ENCODE peak calls at places on chromosomes 5 and 9, in nine cellular contexts. One of them, this sample, is unnamed.

GRCh38 chr9:134130503-134131375 is 5.1 kb upstream of the WDR5 start:
- DNase-seq in SHP77 treated with DMSO at 0.1 percent for 48 hours: peak
- DNase-seq in cerebellum: no peak
- DNase-seq in substantia nigra: no peak
- DNase-seq in cardiac fibroblast: peak
- DNase-seq in frontal cortex: no peak
- DNase-seq in aorta: peak
- DNase-seq in Kasumi-1: no peak
- DNase-seq in stimulated activated CD8-positive, alpha-beta memory T cell treated with anti-CD3 and anti-CD28 coated beads, Interleukin-15, amount 100 ng/mL, for 4 hours: no peak
- DNase-seq in this sample: no peak

GRCh38 chr9:37026936-37027581 is 7.0 kb downstream of the PAX5 start:
- DNase-seq in frontal cortex: no peak
- DNase-seq in cardiac fibroblast: no peak
- DNase-seq in substantia nigra: no peak
- DNase-seq in SHP77 treated with DMSO at 0.1 percent for 48 hours: no peak
- DNase-seq in cerebellum: no peak
- DNase-seq in stimulated activated CD8-positive, alpha-beta memory T cell treated with anti-CD3 and anti-CD28 coated beads, Interleukin-15, amount 100 ng/mL, for 4 hours: no peak
- DNase-seq in aorta: no peak
- DNase-seq in Kasumi-1: peak
- DNase-seq in this sample: no peak

GRCh38 chr9:35716236-35716635 is 15.8 kb downstream of the TLN1 start:
- DNase-seq in substantia nigra: no peak
- DNase-seq in aorta: peak
- DNase-seq in stimulated activated CD8-positive, alpha-beta memory T cell treated with anti-CD3 and anti-CD28 coated beads, Interleukin-15, amount 100 ng/mL, for 4 hours: no peak
- DNase-seq in cerebellum: peak
- DNase-seq in cardiac fibroblast: peak
- DNase-seq in SHP77 treated with DMSO at 0.1 percent for 48 hours: no peak
- DNase-seq in frontal cortex: no peak
- DNase-seq in Kasumi-1: no peak
- DNase-seq in this sample: no peak

GRCh38 chr9:36949470-36949869 is 84.6 kb downstream of the PAX5 start:
- DNase-seq in cardiac fibroblast: no peak
- DNase-seq in frontal cortex: no peak
- DNase-seq in cerebellum: no peak
- DNase-seq in SHP77 treated with DMSO at 0.1 percent for 48 hours: no peak
- DNase-seq in Kasumi-1: no peak
- DNase-seq in substantia nigra: no peak
- DNase-seq in aorta: no peak
- DNase-seq in stimulated activated CD8-positive, alpha-beta memory T cell treated with anti-CD3 and anti-CD28 coated beads, Interleukin-15, amount 100 ng/mL, for 4 hours: no peak
- DNase-seq in this sample: no peak

GRCh38 chr5:9540791-9541190 is 5.1 kb downstream of the SEMA5A start:
- DNase-seq in stimulated activated CD8-positive, alpha-beta memory T cell treated with anti-CD3 and anti-CD28 coated beads, Interleukin-15, amount 100 ng/mL, for 4 hours: no peak
- DNase-seq in aorta: no peak
- DNase-seq in frontal cortex: no peak
- DNase-seq in substantia nigra: no peak
- DNase-seq in cardiac fibroblast: peak
- DNase-seq in SHP77 treated with DMSO at 0.1 percent for 48 hours: no peak
- DNase-seq in Kasumi-1: no peak
- DNase-seq in cerebellum: no peak
- DNase-seq in this sample: no peak

GRCh38 chr9:82488702-82489578 is 500.4 kb downstream of the SPATA31D1 start:
- DNase-seq in cardiac fibroblast: peak
- DNase-seq in aorta: no peak
- DNase-seq in cerebellum: no peak
- DNase-seq in frontal cortex: no peak
- DNase-seq in stimulated activated CD8-positive, alpha-beta memory T cell treated with anti-CD3 and anti-CD28 coated beads, Interleukin-15, amount 100 ng/mL, for 4 hours: no peak
- DNase-seq in substantia nigra: no peak
- DNase-seq in Kasumi-1: no peak
- DNase-seq in SHP77 treated with DMSO at 0.1 percent for 48 hours: no peak
- DNase-seq in this sample: peak

GRCh38 chr9:34413229-34413852 is 36.6 kb upstream of the MYORG start:
- DNase-seq in SHP77 treated with DMSO at 0.1 percent for 48 hours: no peak
- DNase-seq in Kasumi-1: peak
- DNase-seq in aorta: no peak
- DNase-seq in stimulated activated CD8-positive, alpha-beta memory T cell treated with anti-CD3 and anti-CD28 coated beads, Interleukin-15, amount 100 ng/mL, for 4 hours: no peak
- DNase-seq in substantia nigra: peak
- DNase-seq in frontal cortex: no peak
- DNase-seq in cerebellum: no peak
- DNase-seq in cardiac fibroblast: peak
- DNase-seq in this sample: peak

GRCh38 chr5:66666778-66667177 is 70.6 kb downstream of the MAST4 start:
- DNase-seq in frontal cortex: no peak
- DNase-seq in Kasumi-1: no peak
- DNase-seq in aorta: no peak
- DNase-seq in cerebellum: no peak
- DNase-seq in SHP77 treated with DMSO at 0.1 percent for 48 hours: peak
- DNase-seq in substantia nigra: no peak
- DNase-seq in stimulated activated CD8-positive, alpha-beta memory T cell treated with anti-CD3 and anti-CD28 coated beads, Interleukin-15, amount 100 ng/mL, for 4 hours: no peak
- DNase-seq in cardiac fibroblast: no peak
- DNase-seq in this sample: no peak

GRCh38 chr9:2241461-2241874 is 226.3 kb downstream of the SMARCA2 start:
- DNase-seq in substantia nigra: peak
- DNase-seq in SHP77 treated with DMSO at 0.1 percent for 48 hours: no peak
- DNase-seq in cardiac fibroblast: peak
- DNase-seq in frontal cortex: no peak
- DNase-seq in Kasumi-1: peak
- DNase-seq in stimulated activated CD8-positive, alpha-beta memory T cell treated with anti-CD3 and anti-CD28 coated beads, Interleukin-15, amount 100 ng/mL, for 4 hours: no peak
- DNase-seq in cerebellum: peak
- DNase-seq in aorta: peak
- DNase-seq in this sample: peak

GRCh38 chr5:74446673-74447337 is 193.7 kb downstream of the ENC1 start:
- DNase-seq in stimulated activated CD8-positive, alpha-beta memory T cell treated with anti-CD3 and anti-CD28 coated beads, Interleukin-15, amount 100 ng/mL, for 4 hours: no peak
- DNase-seq in cardiac fibroblast: peak
- DNase-seq in frontal cortex: no peak
- DNase-seq in aorta: no peak
- DNase-seq in cerebellum: no peak
- DNase-seq in Kasumi-1: no peak
- DNase-seq in substantia nigra: no peak
- DNase-seq in SHP77 treated with DMSO at 0.1 percent for 48 hours: no peak
- DNase-seq in this sample: no peak

GRCh38 chr5:178460598-178461425 is 129.4 kb downstream of the COL23A1 start:
- DNase-seq in SHP77 treated with DMSO at 0.1 percent for 48 hours: no peak
- DNase-seq in cerebellum: peak
- DNase-seq in Kasumi-1: peak
- DNase-seq in stimulated activated CD8-positive, alpha-beta memory T cell treated with anti-CD3 and anti-CD28 coated beads, Interleukin-15, amount 100 ng/mL, for 4 hours: no peak
- DNase-seq in aorta: peak
- DNase-seq in cardiac fibroblast: peak
- DNase-seq in frontal cortex: peak
- DNase-seq in substantia nigra: peak
- DNase-seq in this sample: peak

GRCh38 chr5:162299793-162300192 is 232.2 kb downstream of the GABRG2 start:
- DNase-seq in cerebellum: no peak
- DNase-seq in substantia nigra: no peak
- DNase-seq in stimulated activated CD8-positive, alpha-beta memory T cell treated with anti-CD3 and anti-CD28 coated beads, Interleukin-15, amount 100 ng/mL, for 4 hours: no peak
- DNase-seq in frontal cortex: no peak
- DNase-seq in Kasumi-1: no peak
- DNase-seq in aorta: no peak
- DNase-seq in cardiac fibroblast: no peak
- DNase-seq in SHP77 treated with DMSO at 0.1 percent for 48 hours: no peak
- DNase-seq in this sample: no peak

GRCh38 chr5:60649288-60649917 is 50.6 kb downstream of the DEPDC1B start:
- DNase-seq in cerebellum: peak
- DNase-seq in SHP77 treated with DMSO at 0.1 percent for 48 hours: no peak
- DNase-seq in substantia nigra: no peak
- DNase-seq in cardiac fibroblast: peak
- DNase-seq in Kasumi-1: peak
- DNase-seq in frontal cortex: no peak
- DNase-seq in stimulated activated CD8-positive, alpha-beta memory T cell treated with anti-CD3 and anti-CD28 coated beads, Interleukin-15, amount 100 ng/mL, for 4 hours: no peak
- DNase-seq in aorta: no peak
- DNase-seq in this sample: peak

GRCh38 chr9:123419721-123420559 is 63.9 kb downstream of the CRB2 start:
- DNase-seq in aorta: peak
- DNase-seq in cardiac fibroblast: no peak
- DNase-seq in Kasumi-1: no peak
- DNase-seq in substantia nigra: no peak
- DNase-seq in stimulated activated CD8-positive, alpha-beta memory T cell treated with anti-CD3 and anti-CD28 coated beads, Interleukin-15, amount 100 ng/mL, for 4 hours: no peak
- DNase-seq in frontal cortex: no peak
- DNase-seq in SHP77 treated with DMSO at 0.1 percent for 48 hours: no peak
- DNase-seq in cerebellum: no peak
- DNase-seq in this sample: no peak

GRCh38 chr5:53019320-53019719 is 30.2 kb downstream of the ITGA2 start:
- DNase-seq in Kasumi-1: no peak
- DNase-seq in aorta: no peak
- DNase-seq in cerebellum: no peak
- DNase-seq in SHP77 treated with DMSO at 0.1 percent for 48 hours: no peak
- DNase-seq in substantia nigra: no peak
- DNase-seq in cardiac fibroblast: peak
- DNase-seq in frontal cortex: no peak
- DNase-seq in stimulated activated CD8-positive, alpha-beta memory T cell treated with anti-CD3 and anti-CD28 coated beads, Interleukin-15, amount 100 ng/mL, for 4 hours: no peak
- DNase-seq in this sample: no peak

GRCh38 chr9:91948423-91949292 is 1.4 kb downstream of the ROR2 start:
- DNase-seq in substantia nigra: no peak
- DNase-seq in stimulated activated CD8-positive, alpha-beta memory T cell treated with anti-CD3 and anti-CD28 coated beads, Interleukin-15, amount 100 ng/mL, for 4 hours: no peak
- DNase-seq in Kasumi-1: no peak
- DNase-seq in cardiac fibroblast: no peak
- DNase-seq in cerebellum: no peak
- DNase-seq in SHP77 treated with DMSO at 0.1 percent for 48 hours: peak
- DNase-seq in aorta: peak
- DNase-seq in frontal cortex: no peak
- DNase-seq in this sample: no peak

GRCh38 chr5:144549580-144549979 is 378.9 kb downstream of the KCTD16 start:
- DNase-seq in aorta: no peak
- DNase-seq in SHP77 treated with DMSO at 0.1 percent for 48 hours: no peak
- DNase-seq in cardiac fibroblast: peak
- DNase-seq in cerebellum: peak
- DNase-seq in frontal cortex: no peak
- DNase-seq in Kasumi-1: no peak
- DNase-seq in substantia nigra: no peak
- DNase-seq in stimulated activated CD8-positive, alpha-beta memory T cell treated with anti-CD3 and anti-CD28 coated beads, Interleukin-15, amount 100 ng/mL, for 4 hours: no peak
- DNase-seq in this sample: peak

GRCh38 chr9:76911971-76912370 is 6.1 kb upstream of the PRUNE2 start:
- DNase-seq in substantia nigra: no peak
- DNase-seq in cerebellum: peak
- DNase-seq in Kasumi-1: no peak
- DNase-seq in SHP77 treated with DMSO at 0.1 percent for 48 hours: no peak
- DNase-seq in stimulated activated CD8-positive, alpha-beta memory T cell treated with anti-CD3 and anti-CD28 coated beads, Interleukin-15, amount 100 ng/mL, for 4 hours: no peak
- DNase-seq in aorta: no peak
- DNase-seq in frontal cortex: no peak
- DNase-seq in cardiac fibroblast: peak
- DNase-seq in this sample: no peak

GRCh38 chr9:97596906-97597305 is 36.3 kb downstream of the TSTD2 start:
- DNase-seq in cerebellum: peak
- DNase-seq in SHP77 treated with DMSO at 0.1 percent for 48 hours: no peak
- DNase-seq in aorta: no peak
- DNase-seq in cardiac fibroblast: no peak
- DNase-seq in frontal cortex: no peak
- DNase-seq in Kasumi-1: no peak
- DNase-seq in substantia nigra: no peak
- DNase-seq in stimulated activated CD8-positive, alpha-beta memory T cell treated with anti-CD3 and anti-CD28 coated beads, Interleukin-15, amount 100 ng/mL, for 4 hours: no peak
- DNase-seq in this sample: no peak

GRCh38 chr9:137162505-137163100 is 7.2 kb downstream of the LRRC26 start:
- DNase-seq in substantia nigra: no peak
- DNase-seq in aorta: no peak
- DNase-seq in Kasumi-1: no peak
- DNase-seq in cardiac fibroblast: no peak
- DNase-seq in frontal cortex: no peak
- DNase-seq in stimulated activated CD8-positive, alpha-beta memory T cell treated with anti-CD3 and anti-CD28 coated beads, Interleukin-15, amount 100 ng/mL, for 4 hours: no peak
- DNase-seq in cerebellum: no peak
- DNase-seq in SHP77 treated with DMSO at 0.1 percent for 48 hours: no peak
- DNase-seq in this sample: no peak

GRCh38 chr5:180467028-180467427 is 27.2 kb upstream of the CNOT6 start:
- DNase-seq in aorta: peak
- DNase-seq in frontal cortex: no peak
- DNase-seq in stimulated activated CD8-positive, alpha-beta memory T cell treated with anti-CD3 and anti-CD28 coated beads, Interleukin-15, amount 100 ng/mL, for 4 hours: no peak
- DNase-seq in Kasumi-1: no peak
- DNase-seq in substantia nigra: no peak
- DNase-seq in cerebellum: no peak
- DNase-seq in SHP77 treated with DMSO at 0.1 percent for 48 hours: no peak
- DNase-seq in cardiac fibroblast: peak
- DNase-seq in this sample: no peak

GRCh38 chr5:674630-675011 is 18.5 kb downstream of the TPPP start:
- DNase-seq in aorta: no peak
- DNase-seq in substantia nigra: peak
- DNase-seq in cardiac fibroblast: no peak
- DNase-seq in SHP77 treated with DMSO at 0.1 percent for 48 hours: no peak
- DNase-seq in stimulated activated CD8-positive, alpha-beta memory T cell treated with anti-CD3 and anti-CD28 coated beads, Interleukin-15, amount 100 ng/mL, for 4 hours: no peak
- DNase-seq in frontal cortex: peak
- DNase-seq in Kasumi-1: no peak
- DNase-seq in cerebellum: no peak
- DNase-seq in this sample: no peak

GRCh38 chr9:93900971-93901861 is 53.9 kb downstream of the BARX1 start:
- DNase-seq in frontal cortex: no peak
- DNase-seq in cardiac fibroblast: no peak
- DNase-seq in Kasumi-1: no peak
- DNase-seq in substantia nigra: no peak
- DNase-seq in stimulated activated CD8-positive, alpha-beta memory T cell treated with anti-CD3 and anti-CD28 coated beads, Interleukin-15, amount 100 ng/mL, for 4 hours: no peak
- DNase-seq in cerebellum: no peak
- DNase-seq in aorta: no peak
- DNase-seq in SHP77 treated with DMSO at 0.1 percent for 48 hours: no peak
- DNase-seq in this sample: no peak

GRCh38 chr9:84146893-84147705 is 166.5 kb downstream of the RMI1 start:
- DNase-seq in SHP77 treated with DMSO at 0.1 percent for 48 hours: no peak
- DNase-seq in cerebellum: no peak
- DNase-seq in substantia nigra: no peak
- DNase-seq in cardiac fibroblast: peak
- DNase-seq in stimulated activated CD8-positive, alpha-beta memory T cell treated with anti-CD3 and anti-CD28 coated beads, Interleukin-15, amount 100 ng/mL, for 4 hours: no peak
- DNase-seq in frontal cortex: no peak
- DNase-seq in Kasumi-1: no peak
- DNase-seq in aorta: no peak
- DNase-seq in this sample: no peak

GRCh38 chr9:109190151-109190550 is 23.1 kb upstream of the FRRS1L start:
- DNase-seq in frontal cortex: no peak
- DNase-seq in cardiac fibroblast: peak
- DNase-seq in substantia nigra: no peak
- DNase-seq in SHP77 treated with DMSO at 0.1 percent for 48 hours: no peak
- DNase-seq in cerebellum: no peak
- DNase-seq in stimulated activated CD8-positive, alpha-beta memory T cell treated with anti-CD3 and anti-CD28 coated beads, Interleukin-15, amount 100 ng/mL, for 4 hours: no peak
- DNase-seq in Kasumi-1: no peak
- DNase-seq in aorta: no peak
- DNase-seq in this sample: no peak

GRCh38 chr5:72106922-72107873 is at the start of gene MAP1B:
- DNase-seq in Kasumi-1: peak
- DNase-seq in cardiac fibroblast: peak
- DNase-seq in substantia nigra: peak
- DNase-seq in stimulated activated CD8-positive, alpha-beta memory T cell treated with anti-CD3 and anti-CD28 coated beads, Interleukin-15, amount 100 ng/mL, for 4 hours: no peak
- DNase-seq in cerebellum: peak
- DNase-seq in SHP77 treated with DMSO at 0.1 percent for 48 hours: peak
- DNase-seq in frontal cortex: peak
- DNase-seq in aorta: peak
- DNase-seq in this sample: peak

GRCh38 chr5:38923661-38924451 is 78.0 kb downstream of the OSMR start:
- DNase-seq in cardiac fibroblast: peak
- DNase-seq in Kasumi-1: no peak
- DNase-seq in aorta: no peak
- DNase-seq in SHP77 treated with DMSO at 0.1 percent for 48 hours: no peak
- DNase-seq in frontal cortex: no peak
- DNase-seq in substantia nigra: no peak
- DNase-seq in stimulated activated CD8-positive, alpha-beta memory T cell treated with anti-CD3 and anti-CD28 coated beads, Interleukin-15, amount 100 ng/mL, for 4 hours: no peak
- DNase-seq in cerebellum: no peak
- DNase-seq in this sample: no peak

GRCh38 chr5:14399054-14399657 is 182.4 kb upstream of the OTULINL start:
- DNase-seq in aorta: no peak
- DNase-seq in frontal cortex: peak
- DNase-seq in Kasumi-1: peak
- DNase-seq in substantia nigra: no peak
- DNase-seq in cardiac fibroblast: peak
- DNase-seq in cerebellum: peak
- DNase-seq in SHP77 treated with DMSO at 0.1 percent for 48 hours: peak
- DNase-seq in stimulated activated CD8-positive, alpha-beta memory T cell treated with anti-CD3 and anti-CD28 coated beads, Interleukin-15, amount 100 ng/mL, for 4 hours: no peak
- DNase-seq in this sample: peak

GRCh38 chr9:121299467-121300282 is 31.7 kb downstream of the GSN start:
- DNase-seq in substantia nigra: peak
- DNase-seq in SHP77 treated with DMSO at 0.1 percent for 48 hours: no peak
- DNase-seq in Kasumi-1: peak
- DNase-seq in aorta: peak
- DNase-seq in cerebellum: no peak
- DNase-seq in stimulated activated CD8-positive, alpha-beta memory T cell treated with anti-CD3 and anti-CD28 coated beads, Interleukin-15, amount 100 ng/mL, for 4 hours: no peak
- DNase-seq in cardiac fibroblast: peak
- DNase-seq in frontal cortex: peak
- DNase-seq in this sample: peak

GRCh38 chr9:21415492-21416267 is 6.8 kb downstream of the IFNA8 start:
- DNase-seq in substantia nigra: no peak
- DNase-seq in stimulated activated CD8-positive, alpha-beta memory T cell treated with anti-CD3 and anti-CD28 coated beads, Interleukin-15, amount 100 ng/mL, for 4 hours: no peak
- DNase-seq in cardiac fibroblast: peak
- DNase-seq in cerebellum: peak
- DNase-seq in aorta: no peak
- DNase-seq in SHP77 treated with DMSO at 0.1 percent for 48 hours: no peak
- DNase-seq in frontal cortex: no peak
- DNase-seq in Kasumi-1: no peak
- DNase-seq in this sample: no peak

GRCh38 chr9:134321571-134321930 is 4.7 kb upstream of the RXRA start:
- DNase-seq in substantia nigra: no peak
- DNase-seq in aorta: no peak
- DNase-seq in frontal cortex: no peak
- DNase-seq in SHP77 treated with DMSO at 0.1 percent for 48 hours: no peak
- DNase-seq in cardiac fibroblast: no peak
- DNase-seq in Kasumi-1: no peak
- DNase-seq in stimulated activated CD8-positive, alpha-beta memory T cell treated with anti-CD3 and anti-CD28 coated beads, Interleukin-15, amount 100 ng/mL, for 4 hours: no peak
- DNase-seq in cerebellum: no peak
- DNase-seq in this sample: no peak